ENCODE peak calls at places on chromosome 2, in five cellular contexts. One of them, this sample, is unnamed.

GRCh38 chr2:160741815-160742214 is 248.2 kb upstream of the RBMS1 start:
- DNase-seq in GM23248: no peak
- DNase-seq in GF-D8: no peak
- DNase-seq in T-helper 2 cell: no peak
- DNase-seq in HS-27A: no peak
- DNase-seq in this sample: no peak

GRCh38 chr2:102271844-102272243 is 39.5 kb upstream of the IL1RL1 start:
- DNase-seq in GM23248: no peak
- DNase-seq in GF-D8: no peak
- DNase-seq in T-helper 2 cell: no peak
- DNase-seq in HS-27A: no peak
- DNase-seq in this sample: no peak

GRCh38 chr2:55618649-55619055 is 1.2 kb upstream of the PPP4R3B start:
- DNase-seq in GM23248: peak
- DNase-seq in GF-D8: no peak
- DNase-seq in T-helper 2 cell: no peak
- DNase-seq in HS-27A: peak
- DNase-seq in this sample: peak

GRCh38 chr2:167689444-167689843 is 558.0 kb downstream of the STK39 start:
- DNase-seq in GM23248: no peak
- DNase-seq in GF-D8: no peak
- DNase-seq in T-helper 2 cell: no peak
- DNase-seq in HS-27A: no peak
- DNase-seq in this sample: no peak

GRCh38 chr2:43436431-43436830 is 159.4 kb downstream of the THADA start:
- DNase-seq in GM23248: no peak
- DNase-seq in GF-D8: no peak
- DNase-seq in T-helper 2 cell: no peak
- DNase-seq in HS-27A: no peak
- DNase-seq in this sample: no peak

GRCh38 chr2:45616663-45617411 is 5.8 kb upstream of the SRBD1 start:
- DNase-seq in GM23248: peak
- DNase-seq in GF-D8: no peak
- DNase-seq in T-helper 2 cell: no peak
- DNase-seq in HS-27A: no peak
- DNase-seq in this sample: peak

GRCh38 chr2:84741182-84741822 is 139.6 kb downstream of the TRABD2A start:
- DNase-seq in GM23248: peak
- DNase-seq in GF-D8: no peak
- DNase-seq in T-helper 2 cell: no peak
- DNase-seq in HS-27A: peak
- DNase-seq in this sample: peak

GRCh38 chr2:67574230-67574629 is 177.1 kb downstream of the ETAA1 start:
- DNase-seq in GM23248: peak
- DNase-seq in GF-D8: no peak
- DNase-seq in T-helper 2 cell: no peak
- DNase-seq in HS-27A: no peak
- DNase-seq in this sample: peak

GRCh38 chr2:210756821-210757220 is 200.4 kb downstream of the CPS1 start:
- DNase-seq in GM23248: peak
- DNase-seq in GF-D8: no peak
- DNase-seq in T-helper 2 cell: no peak
- DNase-seq in HS-27A: no peak
- DNase-seq in this sample: no peak

GRCh38 chr2:225865468-225865867 is 466.0 kb downstream of the NYAP2 start:
- DNase-seq in GM23248: peak
- DNase-seq in GF-D8: no peak
- DNase-seq in T-helper 2 cell: no peak
- DNase-seq in HS-27A: no peak
- DNase-seq in this sample: peak

GRCh38 chr2:98212733-98213132 is 125.8 kb downstream of the VWA3B start:
- DNase-seq in GM23248: no peak
- DNase-seq in GF-D8: no peak
- DNase-seq in T-helper 2 cell: no peak
- DNase-seq in HS-27A: no peak
- DNase-seq in this sample: no peak

GRCh38 chr2:211748339-211748738 is 790.3 kb downstream of the ERBB4 start:
- DNase-seq in GM23248: no peak
- DNase-seq in GF-D8: no peak
- DNase-seq in T-helper 2 cell: no peak
- DNase-seq in HS-27A: no peak
- DNase-seq in this sample: no peak

GRCh38 chr2:200786826-200787225 is 24.9 kb upstream of the BZW1 start:
- DNase-seq in GM23248: peak
- DNase-seq in GF-D8: no peak
- DNase-seq in T-helper 2 cell: no peak
- DNase-seq in HS-27A: peak
- DNase-seq in this sample: peak

GRCh38 chr2:144472911-144473310 is 47.0 kb downstream of the ZEB2 start:
- DNase-seq in GM23248: no peak
- DNase-seq in GF-D8: no peak
- DNase-seq in T-helper 2 cell: no peak
- DNase-seq in HS-27A: no peak
- DNase-seq in this sample: no peak

GRCh38 chr2:71784734-71785549 is 331.6 kb downstream of the DYSF start:
- DNase-seq in GM23248: peak
- DNase-seq in GF-D8: no peak
- DNase-seq in T-helper 2 cell: no peak
- DNase-seq in HS-27A: peak
- DNase-seq in this sample: peak

GRCh38 chr2:102336502-102336945 is 19.1 kb upstream of the IL18R1 start:
- DNase-seq in GM23248: peak
- DNase-seq in GF-D8: no peak
- DNase-seq in T-helper 2 cell: no peak
- DNase-seq in HS-27A: no peak
- DNase-seq in this sample: no peak

GRCh38 chr2:35986871-35987270 is 368.7 kb upstream of the CRIM1 start:
- DNase-seq in GM23248: no peak
- DNase-seq in GF-D8: no peak
- DNase-seq in T-helper 2 cell: no peak
- DNase-seq in HS-27A: no peak
- DNase-seq in this sample: no peak

GRCh38 chr2:1823187-1824169 is 79.2 kb upstream of the PXDN start:
- DNase-seq in GM23248: no peak
- DNase-seq in GF-D8: no peak
- DNase-seq in T-helper 2 cell: no peak
- DNase-seq in HS-27A: no peak
- DNase-seq in this sample: no peak

GRCh38 chr2:54522624-54523281 is 66.6 kb downstream of the SPTBN1 start:
- DNase-seq in GM23248: peak
- DNase-seq in GF-D8: no peak
- DNase-seq in T-helper 2 cell: peak
- DNase-seq in HS-27A: no peak
- DNase-seq in this sample: peak

GRCh38 chr2:156338578-156338977 is 6.1 kb upstream of the NR4A2 start:
- DNase-seq in GM23248: no peak
- DNase-seq in GF-D8: no peak
- DNase-seq in T-helper 2 cell: no peak
- DNase-seq in HS-27A: no peak
- DNase-seq in this sample: no peak

GRCh38 chr2:238094438-238095022 is 5.6 kb upstream of the ESPNL start:
- DNase-seq in GM23248: no peak
- DNase-seq in GF-D8: no peak
- DNase-seq in T-helper 2 cell: no peak
- DNase-seq in HS-27A: no peak
- DNase-seq in this sample: no peak

GRCh38 chr2:67130526-67131309 is 266.4 kb upstream of the ETAA1 start:
- DNase-seq in GM23248: no peak
- DNase-seq in GF-D8: no peak
- DNase-seq in T-helper 2 cell: no peak
- DNase-seq in HS-27A: no peak
- DNase-seq in this sample: peak

GRCh38 chr2:202169826-202170424 is 68.5 kb downstream of the SUMO1 start:
- DNase-seq in GM23248: no peak
- DNase-seq in GF-D8: no peak
- DNase-seq in T-helper 2 cell: no peak
- DNase-seq in HS-27A: no peak
- DNase-seq in this sample: no peak

GRCh38 chr2:44075536-44075935 is 79.7 kb upstream of the LRPPRC start:
- DNase-seq in GM23248: peak
- DNase-seq in GF-D8: no peak
- DNase-seq in T-helper 2 cell: no peak
- DNase-seq in HS-27A: no peak
- DNase-seq in this sample: peak

GRCh38 chr2:64615844-64616536 is 37.7 kb downstream of the SERTAD2 start:
- DNase-seq in GM23248: no peak
- DNase-seq in GF-D8: no peak
- DNase-seq in T-helper 2 cell: no peak
- DNase-seq in HS-27A: no peak
- DNase-seq in this sample: no peak

GRCh38 chr2:65367517-65367916 is 64.9 kb downstream of the SPRED2 start:
- DNase-seq in GM23248: peak
- DNase-seq in GF-D8: peak
- DNase-seq in T-helper 2 cell: no peak
- DNase-seq in HS-27A: peak
- DNase-seq in this sample: peak

GRCh38 chr2:64613276-64613675 is 40.4 kb downstream of the SERTAD2 start:
- DNase-seq in GM23248: no peak
- DNase-seq in GF-D8: no peak
- DNase-seq in T-helper 2 cell: no peak
- DNase-seq in HS-27A: no peak
- DNase-seq in this sample: no peak

GRCh38 chr2:148899638-148900318 is 24.8 kb downstream of the KIF5C start:
- DNase-seq in GM23248: no peak
- DNase-seq in GF-D8: no peak
- DNase-seq in T-helper 2 cell: no peak
- DNase-seq in HS-27A: no peak
- DNase-seq in this sample: no peak

GRCh38 chr2:241797441-241798080 is 11.4 kb upstream of the NEU4 start:
- DNase-seq in GM23248: no peak
- DNase-seq in GF-D8: no peak
- DNase-seq in T-helper 2 cell: no peak
- DNase-seq in HS-27A: no peak
- DNase-seq in this sample: no peak

GRCh38 chr2:174914894-174915760 is 90.1 kb downstream of the CHN1 start:
- DNase-seq in GM23248: no peak
- DNase-seq in GF-D8: no peak
- DNase-seq in T-helper 2 cell: no peak
- DNase-seq in HS-27A: no peak
- DNase-seq in this sample: peak

GRCh38 chr2:74843371-74844298 is 9.7 kb downstream of the HK2 start:
- DNase-seq in GM23248: peak
- DNase-seq in GF-D8: no peak
- DNase-seq in T-helper 2 cell: no peak
- DNase-seq in HS-27A: no peak
- DNase-seq in this sample: peak

GRCh38 chr2:45460825-45461224 is 150.2 kb downstream of the SRBD1 start:
- DNase-seq in GM23248: no peak
- DNase-seq in GF-D8: no peak
- DNase-seq in T-helper 2 cell: no peak
- DNase-seq in HS-27A: no peak
- DNase-seq in this sample: no peak

GRCh38 chr2:12007282-12007681 is 260.9 kb downstream of the LPIN1 start:
- DNase-seq in GM23248: no peak
- DNase-seq in GF-D8: no peak
- DNase-seq in T-helper 2 cell: no peak
- DNase-seq in HS-27A: no peak
- DNase-seq in this sample: no peak

GRCh38 chr2:61177727-61178549 is 15.9 kb downstream of the C2orf74 start:
- DNase-seq in GM23248: peak
- DNase-seq in GF-D8: no peak
- DNase-seq in T-helper 2 cell: no peak
- DNase-seq in HS-27A: no peak
- DNase-seq in this sample: peak

GRCh38 chr2:11411768-11412448 is 54.1 kb downstream of the E2F6 start:
- DNase-seq in GM23248: peak
- DNase-seq in GF-D8: no peak
- DNase-seq in T-helper 2 cell: no peak
- DNase-seq in HS-27A: no peak
- DNase-seq in this sample: peak

GRCh38 chr2:120935339-120936313 is 200.0 kb downstream of the GLI2 start:
- DNase-seq in GM23248: peak
- DNase-seq in GF-D8: no peak
- DNase-seq in T-helper 2 cell: no peak
- DNase-seq in HS-27A: peak
- DNase-seq in this sample: peak